ENCODE peak calls at places on chromosomes 16 and 17, in seven cellular contexts. One of them, this sample, is unnamed. For H3K9me3, the result is how much of the 10 kb centered on the place peaks cover.

GRCh38 chr16:28324235-28324886 is 32.0 kb downstream of the SBK1 start:
- DNase-seq in left ventricle myocardium inferior: no peak
- DNase-seq in tibial artery: no peak
- DNase-seq in tibial nerve: no peak
- DNase-seq in AG04450: no peak
- DNase-seq in neuronal stem cell: no peak
- DNase-seq in CD4-positive, alpha-beta memory T cell: no peak
- DNase-seq in this sample: no peak

GRCh38 chr17:67639555-67639954 is 78.2 kb upstream of the NOL11 start:
- DNase-seq in left ventricle myocardium inferior: no peak
- DNase-seq in tibial artery: no peak
- DNase-seq in tibial nerve: no peak
- DNase-seq in AG04450: no peak
- DNase-seq in neuronal stem cell: no peak
- DNase-seq in CD4-positive, alpha-beta memory T cell: no peak
- DNase-seq in this sample: no peak

GRCh38 chr17:75521951-75522727 is 3.4 kb upstream of the LLGL2 start:
- DNase-seq in left ventricle myocardium inferior: no peak
- DNase-seq in tibial artery: no peak
- DNase-seq in tibial nerve: no peak
- DNase-seq in AG04450: no peak
- DNase-seq in neuronal stem cell: no peak
- DNase-seq in CD4-positive, alpha-beta memory T cell: no peak
- DNase-seq in this sample: no peak

GRCh38 chr16:49876716-49877129 is 20.8 kb upstream of the ZNF423 start:
- DNase-seq in left ventricle myocardium inferior: peak
- DNase-seq in tibial artery: peak
- DNase-seq in tibial nerve: peak
- DNase-seq in AG04450: no peak
- DNase-seq in neuronal stem cell: peak
- DNase-seq in CD4-positive, alpha-beta memory T cell: no peak
- DNase-seq in this sample: no peak

GRCh38 chr16:53291757-53292392 is 142.4 kb upstream of the RBL2 start:
- DNase-seq in left ventricle myocardium inferior: no peak
- DNase-seq in tibial artery: no peak
- DNase-seq in tibial nerve: no peak
- DNase-seq in AG04450: no peak
- DNase-seq in neuronal stem cell: no peak
- DNase-seq in CD4-positive, alpha-beta memory T cell: no peak
- DNase-seq in this sample: no peak

GRCh38 chr16:24010440-24011089 is 174.8 kb downstream of the PRKCB start:
- DNase-seq in left ventricle myocardium inferior: peak
- DNase-seq in tibial artery: peak
- DNase-seq in tibial nerve: peak
- DNase-seq in AG04450: peak
- DNase-seq in neuronal stem cell: peak
- DNase-seq in CD4-positive, alpha-beta memory T cell: peak
- DNase-seq in this sample: peak

GRCh38 chr16:3665508-3665907 is 11.0 kb downstream of the DNASE1 start:
- DNase-seq in left ventricle myocardium inferior: no peak
- DNase-seq in tibial artery: no peak
- DNase-seq in tibial nerve: no peak
- DNase-seq in AG04450: no peak
- DNase-seq in neuronal stem cell: no peak
- DNase-seq in CD4-positive, alpha-beta memory T cell: peak
- DNase-seq in this sample: peak

GRCh38 chr16:84656557-84657130 is 8.3 kb downstream of the KLHL36 start:
- DNase-seq in left ventricle myocardium inferior: no peak
- DNase-seq in tibial artery: no peak
- DNase-seq in tibial nerve: no peak
- DNase-seq in AG04450: no peak
- DNase-seq in neuronal stem cell: no peak
- DNase-seq in CD4-positive, alpha-beta memory T cell: peak
- DNase-seq in this sample: peak

GRCh38 chr16:9139965-9140364 is 48.5 kb downstream of the HAPSTR1 start:
- DNase-seq in left ventricle myocardium inferior: no peak
- DNase-seq in tibial artery: no peak
- DNase-seq in tibial nerve: no peak
- DNase-seq in AG04450: no peak
- DNase-seq in neuronal stem cell: no peak
- DNase-seq in CD4-positive, alpha-beta memory T cell: no peak
- DNase-seq in this sample: peak

GRCh38 chr17:59845595-59846390 is 47.0 kb downstream of the TUBD1 start:
- DNase-seq in left ventricle myocardium inferior: no peak
- DNase-seq in tibial artery: peak
- DNase-seq in tibial nerve: no peak
- DNase-seq in AG04450: no peak
- DNase-seq in neuronal stem cell: no peak
- DNase-seq in CD4-positive, alpha-beta memory T cell: no peak
- DNase-seq in this sample: no peak

GRCh38 chr17:35449371-35449931 is 885 bp upstream of the SLFN13 start:
- DNase-seq in left ventricle myocardium inferior: peak
- DNase-seq in tibial artery: peak
- DNase-seq in tibial nerve: no peak
- DNase-seq in AG04450: no peak
- DNase-seq in neuronal stem cell: peak
- DNase-seq in CD4-positive, alpha-beta memory T cell: no peak
- DNase-seq in this sample: no peak

GRCh38 chr16:80954985-80955384 is 51.7 kb downstream of the CMC2 start:
- DNase-seq in left ventricle myocardium inferior: no peak
- DNase-seq in tibial artery: no peak
- DNase-seq in tibial nerve: no peak
- DNase-seq in AG04450: no peak
- DNase-seq in neuronal stem cell: no peak
- DNase-seq in CD4-positive, alpha-beta memory T cell: no peak
- DNase-seq in this sample: no peak

GRCh38 chr17:66549312-66549705 is 246.9 kb downstream of the PRKCA start:
- DNase-seq in left ventricle myocardium inferior: no peak
- DNase-seq in tibial artery: no peak
- DNase-seq in tibial nerve: no peak
- DNase-seq in AG04450: no peak
- DNase-seq in neuronal stem cell: no peak
- DNase-seq in CD4-positive, alpha-beta memory T cell: no peak
- DNase-seq in this sample: no peak

GRCh38 chr17:16415031-16415924 is at the start of gene TRPV2:
- DNase-seq in left ventricle myocardium inferior: peak
- DNase-seq in tibial artery: no peak
- DNase-seq in tibial nerve: no peak
- DNase-seq in AG04450: no peak
- DNase-seq in neuronal stem cell: no peak
- DNase-seq in CD4-positive, alpha-beta memory T cell: peak
- DNase-seq in this sample: peak

GRCh38 chr16:28326881-28327610 is 34.7 kb downstream of the SBK1 start:
- DNase-seq in left ventricle myocardium inferior: peak
- DNase-seq in tibial artery: peak
- DNase-seq in tibial nerve: no peak
- DNase-seq in AG04450: no peak
- DNase-seq in neuronal stem cell: no peak
- DNase-seq in CD4-positive, alpha-beta memory T cell: peak
- DNase-seq in this sample: peak

GRCh38 chr17:10051112-10051511 is 146.0 kb upstream of the RCVRN start:
- DNase-seq in left ventricle myocardium inferior: no peak
- DNase-seq in tibial artery: peak
- DNase-seq in tibial nerve: no peak
- DNase-seq in AG04450: no peak
- DNase-seq in neuronal stem cell: no peak
- DNase-seq in CD4-positive, alpha-beta memory T cell: no peak
- DNase-seq in this sample: no peak

GRCh38 chr16:65054457-65054856 is 67.4 kb downstream of the CDH11 start:
- DNase-seq in left ventricle myocardium inferior: no peak
- DNase-seq in tibial artery: no peak
- DNase-seq in tibial nerve: no peak
- DNase-seq in AG04450: no peak
- DNase-seq in neuronal stem cell: no peak
- DNase-seq in CD4-positive, alpha-beta memory T cell: no peak
- DNase-seq in this sample: no peak
- H3K27ac ChIP-seq in left ventricle myocardium inferior: no peak
- H3K27ac ChIP-seq in tibial artery: no peak
- H3K27ac ChIP-seq in tibial nerve: no peak
- H3K27ac ChIP-seq in AG04450: no peak
- H3K27ac ChIP-seq in neuronal stem cell: no peak
- H3K27ac ChIP-seq in CD4-positive, alpha-beta memory T cell: no peak
- H3K27ac ChIP-seq in this sample: no peak

DNA sequence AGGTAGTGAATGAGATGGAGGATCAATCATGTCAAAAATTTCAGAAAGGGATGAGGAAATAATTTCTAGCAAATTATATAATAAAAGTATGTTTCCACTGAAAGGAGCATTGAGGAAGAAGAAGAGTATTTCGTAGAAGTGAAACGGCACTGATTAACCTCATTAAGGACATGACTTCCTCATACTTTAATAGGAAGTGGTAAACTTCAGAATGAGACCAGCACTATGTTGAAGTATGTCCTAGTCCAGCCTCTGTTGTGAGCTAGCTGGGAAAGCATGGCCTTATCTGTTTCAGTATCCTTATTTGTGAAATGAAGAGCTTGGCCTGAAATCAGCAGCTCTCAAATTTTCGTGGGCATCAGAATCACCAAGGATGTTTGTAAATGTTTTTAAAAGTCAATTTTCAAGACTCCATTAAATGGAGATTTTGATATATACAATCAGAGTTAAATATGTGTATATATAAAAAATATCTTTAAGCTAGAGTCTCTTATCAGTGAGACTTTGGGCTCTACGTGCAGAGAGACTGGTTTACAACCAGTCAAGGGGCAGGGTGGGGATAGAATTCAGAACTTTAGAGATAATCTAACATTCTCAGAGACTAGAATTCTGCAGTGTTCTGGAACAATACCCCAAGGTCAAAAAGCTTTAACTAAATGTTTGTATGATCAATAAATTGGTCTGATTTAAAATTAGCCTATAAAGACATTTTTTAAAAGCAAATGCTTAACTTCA is 365.3 kb downstream of the CDH13 start:
- DNase-seq in left ventricle myocardium inferior: no peak
- DNase-seq in tibial artery: no peak
- DNase-seq in tibial nerve: no peak
- DNase-seq in AG04450: no peak
- DNase-seq in neuronal stem cell: no peak
- DNase-seq in CD4-positive, alpha-beta memory T cell: no peak
- DNase-seq in this sample: no peak
- H3K9me3 ChIP-seq in left ventricle myocardium inferior: under half
- H3K9me3 ChIP-seq in tibial artery: under half
- H3K9me3 ChIP-seq in tibial nerve: under half
- H3K9me3 ChIP-seq in AG04450: under half
- H3K9me3 ChIP-seq in neuronal stem cell: under half
- H3K9me3 ChIP-seq in CD4-positive, alpha-beta memory T cell: under half
- H3K9me3 ChIP-seq in this sample: under half

DNA sequence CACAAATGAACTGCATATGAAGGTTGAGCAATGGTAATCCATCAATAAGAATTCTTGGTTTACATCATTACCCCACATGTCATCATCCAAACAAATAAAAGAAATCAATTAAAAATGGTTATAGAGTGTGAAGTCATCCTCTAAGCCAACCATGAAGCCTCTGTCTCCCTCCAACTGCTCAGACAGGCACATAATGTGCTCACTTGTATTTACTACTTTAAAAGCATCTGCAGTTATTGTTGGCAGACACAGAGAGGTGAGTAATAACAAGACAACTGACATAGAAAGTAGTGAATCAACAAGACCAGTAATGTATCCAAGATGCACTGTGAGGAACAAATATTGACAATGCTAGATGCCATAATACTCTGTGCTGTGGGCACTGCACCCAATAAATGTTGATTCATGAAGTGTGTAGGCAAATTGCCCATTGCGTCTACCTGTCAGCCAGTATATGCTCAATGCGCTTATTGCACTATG is 20.0 kb downstream of the ADAMTS18 start:
- DNase-seq in left ventricle myocardium inferior: no peak
- DNase-seq in tibial artery: no peak
- DNase-seq in tibial nerve: no peak
- DNase-seq in AG04450: no peak
- DNase-seq in neuronal stem cell: no peak
- DNase-seq in CD4-positive, alpha-beta memory T cell: no peak
- DNase-seq in this sample: no peak
- H3K27ac ChIP-seq in left ventricle myocardium inferior: no peak
- H3K27ac ChIP-seq in tibial artery: no peak
- H3K27ac ChIP-seq in tibial nerve: no peak
- H3K27ac ChIP-seq in AG04450: no peak
- H3K27ac ChIP-seq in neuronal stem cell: no peak
- H3K27ac ChIP-seq in CD4-positive, alpha-beta memory T cell: no peak
- H3K27ac ChIP-seq in this sample: no peak

DNA sequence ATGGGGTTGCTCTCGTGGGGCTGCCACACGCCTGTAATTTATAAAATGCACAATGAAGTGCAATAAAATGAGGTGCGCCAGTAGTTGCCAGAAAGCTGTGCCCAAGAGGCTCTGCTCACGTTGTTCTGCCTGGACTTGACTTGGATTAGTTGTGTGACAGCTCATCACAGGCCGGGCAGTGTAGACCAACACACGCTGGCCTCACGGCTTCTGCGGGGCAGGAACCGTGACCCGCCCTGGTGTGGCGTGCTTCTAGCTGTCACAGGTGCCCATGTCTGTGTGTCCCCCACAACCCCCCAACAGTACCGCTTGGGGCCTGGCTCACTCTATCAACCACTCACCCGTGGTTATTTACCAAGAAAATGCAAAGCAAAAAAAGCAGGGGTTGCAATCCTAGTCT is 112.2 kb upstream of the ZNF750 start:
- DNase-seq in left ventricle myocardium inferior: peak
- DNase-seq in tibial artery: no peak
- DNase-seq in tibial nerve: no peak
- DNase-seq in AG04450: no peak
- DNase-seq in neuronal stem cell: no peak
- DNase-seq in CD4-positive, alpha-beta memory T cell: no peak
- DNase-seq in this sample: no peak
- H3K9me3 ChIP-seq in left ventricle myocardium inferior: half or more
- H3K9me3 ChIP-seq in tibial artery: under half
- H3K9me3 ChIP-seq in tibial nerve: under half
- H3K9me3 ChIP-seq in AG04450: half or more
- H3K9me3 ChIP-seq in neuronal stem cell: half or more
- H3K9me3 ChIP-seq in CD4-positive, alpha-beta memory T cell: under half
- H3K9me3 ChIP-seq in this sample: under half

This sample was measured in OCI-LY7.